ENCODE peak calls at places on chromosomes 5 and 9, in nine cellular contexts. One of them, this sample, is unnamed.
A peak's percentile ranks its signal among the peaks of the same experiment; 100 is the strongest.

GRCh38 chr9:117266855-117267497 is 147.9 kb downstream of the ASTN2 start:
- DNase-seq in GM06990: no peak
- DNase-seq in ovary: no peak
- DNase-seq in kidney epithelial cell: no peak
- DNase-seq in fibroblast of pulmonary artery: no peak
- DNase-seq in heart left ventricle: no peak
- DNase-seq in breast epithelium: no peak
- DNase-seq in colonic mucosa: no peak
- DNase-seq in fibroblast of lung: no peak
- DNase-seq in this sample: no peak

GRCh38 chr9:33135086-33135958 is 31.8 kb downstream of the B4GALT1 start:
- DNase-seq in fibroblast of lung: no peak
- DNase-seq in GM06990: no peak
- DNase-seq in kidney epithelial cell: no peak
- DNase-seq in fibroblast of pulmonary artery: no peak
- DNase-seq in ovary: peak; percentile 81
- DNase-seq in heart left ventricle: peak; percentile 64
- DNase-seq in colonic mucosa: no peak
- DNase-seq in breast epithelium: no peak
- DNase-seq in this sample: no peak

GRCh38 chr5:91328743-91329142 is 54.4 kb downstream of the ARRDC3 start:
- DNase-seq in ovary: no peak
- DNase-seq in GM06990: no peak
- DNase-seq in fibroblast of lung: no peak
- DNase-seq in fibroblast of pulmonary artery: no peak
- DNase-seq in kidney epithelial cell: no peak
- DNase-seq in breast epithelium: no peak
- DNase-seq in colonic mucosa: no peak
- DNase-seq in heart left ventricle: no peak
- DNase-seq in this sample: no peak

GRCh38 chr5:173917788-173918786 is 29.9 kb downstream of the CPEB4 start:
- DNase-seq in fibroblast of lung: peak; percentile 91
- DNase-seq in colonic mucosa: peak; percentile 79
- DNase-seq in breast epithelium: no peak
- DNase-seq in GM06990: peak; percentile 82
- DNase-seq in heart left ventricle: peak; percentile 58
- DNase-seq in fibroblast of pulmonary artery: peak; percentile 88
- DNase-seq in kidney epithelial cell: peak; percentile 62
- DNase-seq in ovary: peak; percentile 75
- DNase-seq in this sample: peak; percentile 71

GRCh38 chr5:65012411-65012972 is 243.8 kb downstream of the CWC27 start:
- DNase-seq in fibroblast of lung: no peak
- DNase-seq in GM06990: no peak
- DNase-seq in colonic mucosa: no peak
- DNase-seq in heart left ventricle: no peak
- DNase-seq in fibroblast of pulmonary artery: no peak
- DNase-seq in ovary: no peak
- DNase-seq in breast epithelium: no peak
- DNase-seq in kidney epithelial cell: no peak
- DNase-seq in this sample: no peak

GRCh38 chr9:76216161-76216649 is 178.0 kb downstream of the RFK start:
- DNase-seq in GM06990: no peak
- DNase-seq in kidney epithelial cell: peak; percentile 66
- DNase-seq in fibroblast of pulmonary artery: peak; percentile 97
- DNase-seq in heart left ventricle: no peak
- DNase-seq in breast epithelium: no peak
- DNase-seq in ovary: no peak
- DNase-seq in colonic mucosa: no peak
- DNase-seq in fibroblast of lung: peak; percentile 98
- DNase-seq in this sample: peak; percentile 82

GRCh38 chr9:32502459-32502858 is 23.5 kb downstream of the RIGI start:
- DNase-seq in colonic mucosa: no peak
- DNase-seq in fibroblast of pulmonary artery: peak; percentile 94
- DNase-seq in breast epithelium: no peak
- DNase-seq in kidney epithelial cell: no peak
- DNase-seq in ovary: no peak
- DNase-seq in heart left ventricle: no peak
- DNase-seq in fibroblast of lung: peak; percentile 89
- DNase-seq in GM06990: no peak
- DNase-seq in this sample: peak; percentile 42

GRCh38 chr5:138752341-138752950 is 779 bp upstream of the CTNNA1 start:
- DNase-seq in kidney epithelial cell: no peak
- DNase-seq in fibroblast of lung: peak; percentile 17
- DNase-seq in breast epithelium: no peak
- DNase-seq in fibroblast of pulmonary artery: peak; percentile 43
- DNase-seq in GM06990: peak; percentile 15
- DNase-seq in heart left ventricle: peak; percentile 28
- DNase-seq in colonic mucosa: peak; percentile 51
- DNase-seq in ovary: peak; percentile 28
- DNase-seq in this sample: no peak

GRCh38 chr9:38227656-38228055 is 158.6 kb upstream of the SHB start:
- DNase-seq in colonic mucosa: no peak
- DNase-seq in kidney epithelial cell: no peak
- DNase-seq in heart left ventricle: no peak
- DNase-seq in fibroblast of lung: peak; percentile 62
- DNase-seq in breast epithelium: no peak
- DNase-seq in GM06990: no peak
- DNase-seq in ovary: no peak
- DNase-seq in fibroblast of pulmonary artery: no peak
- DNase-seq in this sample: no peak

GRCh38 chr5:108749130-108749861 is 1.6 kb downstream of the FER start:
- DNase-seq in kidney epithelial cell: no peak
- DNase-seq in fibroblast of lung: peak; percentile 30
- DNase-seq in colonic mucosa: peak; percentile 29
- DNase-seq in GM06990: no peak
- DNase-seq in breast epithelium: peak; percentile 62
- DNase-seq in ovary: no peak
- DNase-seq in heart left ventricle: peak; percentile 81
- DNase-seq in fibroblast of pulmonary artery: no peak
- DNase-seq in this sample: no peak

GRCh38 chr5:73250645-73251044 is 77.7 kb downstream of the TMEM174 start:
- DNase-seq in fibroblast of pulmonary artery: no peak
- DNase-seq in kidney epithelial cell: no peak
- DNase-seq in heart left ventricle: no peak
- DNase-seq in fibroblast of lung: no peak
- DNase-seq in ovary: no peak
- DNase-seq in colonic mucosa: no peak
- DNase-seq in GM06990: no peak
- DNase-seq in breast epithelium: no peak
- DNase-seq in this sample: no peak

GRCh38 chr9:77833686-77834429 is 185.7 kb upstream of the GNA14 start:
- DNase-seq in heart left ventricle: no peak
- DNase-seq in ovary: no peak
- DNase-seq in GM06990: no peak
- DNase-seq in colonic mucosa: no peak
- DNase-seq in fibroblast of pulmonary artery: no peak
- DNase-seq in breast epithelium: no peak
- DNase-seq in kidney epithelial cell: no peak
- DNase-seq in fibroblast of lung: peak; percentile 26
- DNase-seq in this sample: no peak

GRCh38 chr5:132459983-132460834 is 30.4 kb downstream of the IRF1 start:
- DNase-seq in kidney epithelial cell: no peak
- DNase-seq in breast epithelium: no peak
- DNase-seq in fibroblast of pulmonary artery: no peak
- DNase-seq in fibroblast of lung: no peak
- DNase-seq in ovary: no peak
- DNase-seq in GM06990: no peak
- DNase-seq in heart left ventricle: peak; percentile 71
- DNase-seq in colonic mucosa: no peak
- DNase-seq in this sample: no peak

GRCh38 chr5:113212244-113212920 is 222.4 kb downstream of the TSSK1B start:
- DNase-seq in fibroblast of lung: peak; percentile 74
- DNase-seq in ovary: peak; percentile 67
- DNase-seq in breast epithelium: no peak
- DNase-seq in heart left ventricle: peak; percentile 72
- DNase-seq in colonic mucosa: no peak
- DNase-seq in GM06990: no peak
- DNase-seq in kidney epithelial cell: no peak
- DNase-seq in fibroblast of pulmonary artery: peak; percentile 81
- DNase-seq in this sample: peak; percentile 52

GRCh38 chr9:129886226-129887174 is 51.2 kb downstream of the USP20 start:
- DNase-seq in kidney epithelial cell: no peak
- DNase-seq in fibroblast of lung: no peak
- DNase-seq in breast epithelium: no peak
- DNase-seq in GM06990: peak; percentile 61
- DNase-seq in fibroblast of pulmonary artery: peak; percentile 32
- DNase-seq in ovary: no peak
- DNase-seq in colonic mucosa: no peak
- DNase-seq in heart left ventricle: no peak
- DNase-seq in this sample: no peak

GRCh38 chr9:136587145-136587943 is 41.5 kb upstream of the NOTCH1 start:
- DNase-seq in fibroblast of pulmonary artery: peak; percentile 90
- DNase-seq in GM06990: no peak
- DNase-seq in colonic mucosa: peak; percentile 68
- DNase-seq in ovary: peak; percentile 84
- DNase-seq in kidney epithelial cell: peak; percentile 42
- DNase-seq in fibroblast of lung: peak; percentile 27
- DNase-seq in breast epithelium: no peak
- DNase-seq in heart left ventricle: peak; percentile 93
- DNase-seq in this sample: no peak

GRCh38 chr5:178272591-178272990 is 40.0 kb upstream of the PHYKPL start:
- DNase-seq in heart left ventricle: peak; percentile 17
- DNase-seq in fibroblast of lung: no peak
- DNase-seq in GM06990: no peak
- DNase-seq in colonic mucosa: no peak
- DNase-seq in kidney epithelial cell: no peak
- DNase-seq in breast epithelium: no peak
- DNase-seq in ovary: no peak
- DNase-seq in fibroblast of pulmonary artery: no peak
- DNase-seq in this sample: no peak

GRCh38 chr5:80255425-80255751 is 460 bp downstream of the SERINC5 start:
- DNase-seq in colonic mucosa: peak; percentile 77
- DNase-seq in fibroblast of lung: peak; percentile 68
- DNase-seq in ovary: no peak
- DNase-seq in heart left ventricle: peak; percentile 79
- DNase-seq in breast epithelium: no peak
- DNase-seq in fibroblast of pulmonary artery: peak; percentile 61
- DNase-seq in kidney epithelial cell: no peak
- DNase-seq in GM06990: no peak
- DNase-seq in this sample: no peak

GRCh38 chr5:31193591-31194457 is at the start of gene CDH6:
- DNase-seq in kidney epithelial cell: peak; percentile 60
- DNase-seq in heart left ventricle: peak; percentile 36
- DNase-seq in breast epithelium: no peak
- DNase-seq in fibroblast of lung: peak; percentile 83
- DNase-seq in fibroblast of pulmonary artery: peak; percentile 35
- DNase-seq in colonic mucosa: no peak
- DNase-seq in GM06990: no peak
- DNase-seq in ovary: no peak
- DNase-seq in this sample: no peak

DNA sequence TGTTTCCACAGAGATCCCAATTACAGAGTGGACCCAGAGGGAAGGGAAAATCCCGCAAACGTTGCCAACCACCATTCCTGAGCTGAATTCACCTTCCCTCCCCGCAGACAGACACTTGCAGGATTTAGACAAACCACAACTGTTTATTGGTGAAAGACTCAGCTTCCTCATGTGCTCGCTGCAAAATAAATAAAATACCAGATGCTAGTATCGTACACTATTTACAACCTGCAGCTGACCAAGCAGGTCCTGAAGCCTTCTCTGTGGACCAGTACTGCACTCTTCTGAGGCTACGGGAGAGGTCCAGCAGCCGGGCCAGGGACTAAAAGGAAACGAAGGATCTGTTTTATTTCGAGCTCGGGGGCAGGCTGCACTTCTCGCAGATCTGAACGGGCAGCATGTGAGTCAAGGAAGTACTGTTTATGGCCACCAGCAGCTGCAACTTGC is 2.4 kb downstream of the CCNO start:
- DNase-seq in kidney epithelial cell: no peak
- DNase-seq in ovary: no peak
- DNase-seq in GM06990: no peak
- DNase-seq in breast epithelium: no peak
- DNase-seq in fibroblast of lung: no peak
- DNase-seq in fibroblast of pulmonary artery: no peak
- DNase-seq in colonic mucosa: no peak
- DNase-seq in heart left ventricle: no peak
- DNase-seq in this sample: no peak
- H3K4me3 ChIP-seq in kidney epithelial cell: peak overlapping the region; percentile 71
- H3K4me3 ChIP-seq in ovary: peak overlapping the region; percentile 40
- H3K4me3 ChIP-seq in GM06990: peak overlapping the region; percentile 11
- H3K4me3 ChIP-seq in breast epithelium: peak overlapping the region; percentile 73
- H3K4me3 ChIP-seq in fibroblast of lung: no peak overlapping the region
- H3K4me3 ChIP-seq in fibroblast of pulmonary artery: no peak overlapping the region
- H3K4me3 ChIP-seq in colonic mucosa: peak overlapping the region; percentile 59
- H3K4me3 ChIP-seq in heart left ventricle: peak overlapping the region; percentile 59
- H3K4me3 ChIP-seq in this sample: no peak overlapping the region

GRCh38 chr5:176388341-176389113 is at the start of the genes HIGD2A and NOP16:
- DNase-seq in ovary: peak; percentile 99
- DNase-seq in colonic mucosa: peak; percentile 100
- DNase-seq in fibroblast of lung: peak; percentile 98
- DNase-seq in heart left ventricle: peak; percentile 100
- DNase-seq in breast epithelium: peak; percentile 99
- DNase-seq in GM06990: peak; percentile 96
- DNase-seq in kidney epithelial cell: peak; percentile 94
- DNase-seq in fibroblast of pulmonary artery: peak; percentile 99
- DNase-seq in this sample: peak; percentile 97
- TF ChIP-seq CTCF in ovary: peak; percentile 39
- TF ChIP-seq CTCF in colonic mucosa: no peak
- TF ChIP-seq CTCF in fibroblast of lung: no peak
- TF ChIP-seq CTCF in heart left ventricle: no peak
- TF ChIP-seq CTCF in breast epithelium: no peak
- TF ChIP-seq CTCF in GM06990: no peak
- TF ChIP-seq CTCF in kidney epithelial cell: no peak
- TF ChIP-seq CTCF in fibroblast of pulmonary artery: no peak
- TF ChIP-seq CTCF in this sample: no peak

GRCh38 chr9:71254592-71255277 is 133.3 kb upstream of the TRPM3 start:
- DNase-seq in colonic mucosa: no peak
- DNase-seq in kidney epithelial cell: no peak
- DNase-seq in fibroblast of lung: no peak
- DNase-seq in heart left ventricle: no peak
- DNase-seq in GM06990: no peak
- DNase-seq in ovary: no peak
- DNase-seq in fibroblast of pulmonary artery: no peak
- DNase-seq in breast epithelium: no peak
- DNase-seq in this sample: no peak
- H3K4me3 ChIP-seq in colonic mucosa: no peak overlapping the region
- H3K4me3 ChIP-seq in kidney epithelial cell: no peak overlapping the region
- H3K4me3 ChIP-seq in fibroblast of lung: no peak overlapping the region
- H3K4me3 ChIP-seq in heart left ventricle: no peak overlapping the region
- H3K4me3 ChIP-seq in GM06990: no peak overlapping the region
- H3K4me3 ChIP-seq in ovary: no peak overlapping the region
- H3K4me3 ChIP-seq in fibroblast of pulmonary artery: no peak overlapping the region
- H3K4me3 ChIP-seq in breast epithelium: no peak overlapping the region
- H3K4me3 ChIP-seq in this sample: no peak overlapping the region

DNA sequence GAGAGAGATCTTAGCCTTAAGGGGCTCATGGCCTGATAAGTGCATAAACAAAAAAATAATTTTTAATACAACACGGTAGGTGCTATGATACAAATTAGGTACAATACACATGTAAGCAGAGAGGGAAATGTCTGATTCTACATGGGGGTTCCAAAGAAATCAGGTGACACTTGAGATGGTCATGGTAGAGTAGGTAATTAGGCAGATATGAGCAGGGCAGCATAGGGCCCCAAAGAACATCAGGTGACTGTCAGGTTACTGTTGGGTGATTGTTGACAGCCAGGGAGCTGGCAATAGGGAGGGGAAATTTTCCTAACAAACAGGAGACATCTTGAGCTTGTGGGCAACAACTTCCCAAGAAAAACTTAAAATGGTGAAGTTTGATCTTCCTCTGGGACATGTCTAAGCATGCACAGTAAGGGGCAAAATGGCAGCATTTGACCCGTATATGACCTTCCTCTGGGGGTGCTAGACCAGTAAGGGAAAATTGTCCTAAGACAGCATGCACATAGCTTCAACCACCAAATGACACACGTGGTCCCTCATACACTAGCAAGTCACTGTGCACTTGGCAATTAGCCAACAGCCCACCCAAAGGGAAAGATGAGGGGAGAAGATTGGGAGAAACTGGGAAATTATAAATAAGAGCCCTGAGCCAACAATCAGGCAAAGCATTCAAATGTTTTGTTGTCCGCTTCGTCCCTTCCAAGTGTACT is 37.3 kb upstream of the TENT4A start:
- DNase-seq in GM06990: no peak
- DNase-seq in ovary: no peak
- DNase-seq in fibroblast of pulmonary artery: no peak
- DNase-seq in breast epithelium: no peak
- DNase-seq in heart left ventricle: no peak
- DNase-seq in kidney epithelial cell: no peak
- DNase-seq in colonic mucosa: no peak
- DNase-seq in fibroblast of lung: no peak
- DNase-seq in this sample: no peak
- TF ChIP-seq CTCF in GM06990: no peak
- TF ChIP-seq CTCF in ovary: no peak
- TF ChIP-seq CTCF in fibroblast of pulmonary artery: no peak
- TF ChIP-seq CTCF in breast epithelium: no peak
- TF ChIP-seq CTCF in heart left ventricle: no peak
- TF ChIP-seq CTCF in kidney epithelial cell: no peak
- TF ChIP-seq CTCF in colonic mucosa: no peak
- TF ChIP-seq CTCF in fibroblast of lung: no peak
- TF ChIP-seq CTCF in this sample: no peak